ENCODE peak calls at places on chromosome 22, in five cellular contexts. One of them, this sample, is unnamed.

GRCh38 chr22:50315289-50316113 is 8.1 kb upstream of the PLXNB2 start:
- DNase-seq in esophagus squamous epithelium: no peak
- DNase-seq in tibial artery: no peak
- DNase-seq in cardiac fibroblast: no peak
- DNase-seq in fibroblast of mammary gland: no peak
- DNase-seq in this sample: peak

GRCh38 chr22:29061773-29062172 is at the start of gene C22orf31:
- DNase-seq in esophagus squamous epithelium: no peak
- DNase-seq in fibroblast of mammary gland: no peak
- DNase-seq in cardiac fibroblast: no peak
- DNase-seq in tibial artery: no peak
- DNase-seq in this sample: no peak

GRCh38 chr22:36411589-36412258 is 24.0 kb upstream of the MYH9 start:
- DNase-seq in fibroblast of mammary gland: no peak
- DNase-seq in cardiac fibroblast: no peak
- DNase-seq in tibial artery: no peak
- DNase-seq in esophagus squamous epithelium: no peak
- DNase-seq in this sample: no peak

GRCh38 chr22:27405672-27406388 is 395.7 kb downstream of the MN1 start:
- DNase-seq in tibial artery: peak
- DNase-seq in cardiac fibroblast: peak
- DNase-seq in esophagus squamous epithelium: no peak
- DNase-seq in fibroblast of mammary gland: peak
- DNase-seq in this sample: no peak

GRCh38 chr22:49827853-49828598 is at the start of gene BRD1:
- DNase-seq in tibial artery: no peak
- DNase-seq in cardiac fibroblast: peak
- DNase-seq in fibroblast of mammary gland: peak
- DNase-seq in esophagus squamous epithelium: no peak
- DNase-seq in this sample: no peak

GRCh38 chr22:44309647-44310046 is 3.1 kb downstream of the SHISAL1 start:
- DNase-seq in fibroblast of mammary gland: peak
- DNase-seq in esophagus squamous epithelium: no peak
- DNase-seq in cardiac fibroblast: no peak
- DNase-seq in tibial artery: no peak
- DNase-seq in this sample: no peak

GRCh38 chr22:43698403-43698802 is 113.7 kb downstream of the EFCAB6 start:
- DNase-seq in tibial artery: no peak
- DNase-seq in fibroblast of mammary gland: peak
- DNase-seq in esophagus squamous epithelium: no peak
- DNase-seq in cardiac fibroblast: no peak
- DNase-seq in this sample: no peak

GRCh38 chr22:46212195-46212594 is 37.9 kb downstream of the CDPF1 start:
- DNase-seq in cardiac fibroblast: no peak
- DNase-seq in fibroblast of mammary gland: no peak
- DNase-seq in tibial artery: no peak
- DNase-seq in esophagus squamous epithelium: no peak
- DNase-seq in this sample: no peak

GRCh38 chr22:24284747-24285203 is 14.1 kb downstream of the SPECC1L start:
- DNase-seq in cardiac fibroblast: peak
- DNase-seq in esophagus squamous epithelium: no peak
- DNase-seq in tibial artery: no peak
- DNase-seq in fibroblast of mammary gland: peak
- DNase-seq in this sample: no peak

GRCh38 chr22:20198527-20199319 is 47.9 kb upstream of the CCDC188 start:
- DNase-seq in tibial artery: no peak
- DNase-seq in esophagus squamous epithelium: no peak
- DNase-seq in cardiac fibroblast: no peak
- DNase-seq in fibroblast of mammary gland: no peak
- DNase-seq in this sample: no peak

GRCh38 chr22:44182591-44183588 is 2.2 kb downstream of the PARVG start:
- DNase-seq in cardiac fibroblast: no peak
- DNase-seq in fibroblast of mammary gland: no peak
- DNase-seq in tibial artery: peak
- DNase-seq in esophagus squamous epithelium: no peak
- DNase-seq in this sample: no peak

GRCh38 chr22:44363214-44363979 is 50.6 kb upstream of the SHISAL1 start:
- DNase-seq in cardiac fibroblast: peak
- DNase-seq in tibial artery: peak
- DNase-seq in esophagus squamous epithelium: no peak
- DNase-seq in fibroblast of mammary gland: peak
- DNase-seq in this sample: peak

GRCh38 chr22:50018608-50019291 is 6.2 kb upstream of the IL17REL start:
- DNase-seq in cardiac fibroblast: no peak
- DNase-seq in fibroblast of mammary gland: no peak
- DNase-seq in tibial artery: no peak
- DNase-seq in esophagus squamous epithelium: no peak
- DNase-seq in this sample: peak

GRCh38 chr22:39710380-39711117 is 140.0 kb downstream of the CACNA1I start:
- DNase-seq in tibial artery: no peak
- DNase-seq in fibroblast of mammary gland: no peak
- DNase-seq in esophagus squamous epithelium: no peak
- DNase-seq in cardiac fibroblast: no peak
- DNase-seq in this sample: no peak

DNA sequence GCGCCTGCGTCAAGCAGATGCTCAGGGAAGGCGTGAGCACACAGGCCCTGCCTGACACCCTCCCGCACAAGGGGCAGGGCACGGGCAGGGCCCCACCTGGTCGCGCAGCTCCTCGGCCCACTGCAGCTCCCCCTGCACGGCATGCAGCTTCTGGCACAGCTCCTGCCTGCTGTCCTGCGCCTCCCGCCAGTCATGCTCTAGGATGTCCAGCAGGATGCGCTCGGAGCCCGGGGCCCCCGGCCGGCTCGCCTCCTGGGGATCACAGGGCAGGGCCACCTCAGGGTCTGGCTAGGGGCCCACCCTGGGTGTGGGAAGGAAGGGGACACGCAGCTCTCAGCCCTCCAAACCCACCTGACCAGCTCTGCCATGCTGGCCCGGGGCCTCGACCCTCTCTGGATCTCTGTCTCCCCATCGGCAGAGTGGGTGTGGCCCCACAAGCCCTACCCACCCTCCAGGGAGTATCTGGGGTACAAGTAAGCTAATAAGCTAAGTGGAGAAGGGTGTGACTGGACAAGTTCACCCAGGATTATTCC is 10.7 kb downstream of the CARD10 start:
- DNase-seq in cardiac fibroblast: no peak
- DNase-seq in esophagus squamous epithelium: no peak
- DNase-seq in fibroblast of mammary gland: no peak
- DNase-seq in tibial artery: no peak
- DNase-seq in this sample: no peak
- TF ChIP-seq CTCF in cardiac fibroblast: no peak
- TF ChIP-seq CTCF in esophagus squamous epithelium: no peak
- TF ChIP-seq CTCF in fibroblast of mammary gland: no peak
- TF ChIP-seq CTCF in tibial artery: no peak
- TF ChIP-seq CTCF in this sample: no peak

DNA sequence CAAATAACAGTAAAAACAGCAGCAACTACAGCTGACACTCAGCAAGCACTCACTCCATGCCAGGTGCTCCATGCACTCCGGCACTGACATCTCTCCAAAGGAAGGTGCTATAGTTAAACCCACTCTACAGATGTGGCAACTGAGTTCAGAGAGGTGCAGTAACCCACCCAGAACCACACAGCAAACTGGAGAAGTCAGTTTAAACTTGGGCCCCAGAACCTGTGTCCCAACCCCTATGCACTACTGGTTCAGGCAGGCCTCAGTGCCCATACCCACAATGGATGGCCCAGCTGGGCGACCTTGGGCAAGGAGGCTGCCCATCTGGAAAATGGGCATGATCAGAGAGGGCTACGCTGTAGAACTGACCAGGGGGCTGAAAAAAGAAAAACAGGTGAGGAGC is 26.4 kb upstream of the TCF20 start:
- DNase-seq in esophagus squamous epithelium: no peak
- DNase-seq in tibial artery: no peak
- DNase-seq in cardiac fibroblast: no peak
- DNase-seq in fibroblast of mammary gland: no peak
- DNase-seq in this sample: no peak
- TF ChIP-seq CTCF in esophagus squamous epithelium: no peak
- TF ChIP-seq CTCF in tibial artery: no peak
- TF ChIP-seq CTCF in cardiac fibroblast: no peak
- TF ChIP-seq CTCF in fibroblast of mammary gland: no peak
- TF ChIP-seq CTCF in this sample: no peak

GRCh38 chr22:37634505-37635002 is 4.9 kb upstream of the SH3BP1 start:
- DNase-seq in fibroblast of mammary gland: no peak
- DNase-seq in esophagus squamous epithelium: no peak
- DNase-seq in cardiac fibroblast: no peak
- DNase-seq in tibial artery: no peak
- DNase-seq in this sample: no peak

GRCh38 chr22:37635157-37635556 is 4.3 kb upstream of the SH3BP1 start:
- DNase-seq in cardiac fibroblast: no peak
- DNase-seq in esophagus squamous epithelium: no peak
- DNase-seq in tibial artery: no peak
- DNase-seq in fibroblast of mammary gland: no peak
- DNase-seq in this sample: no peak

GRCh38 chr22:37636949-37637273 is 2.6 kb upstream of the SH3BP1 start:
- DNase-seq in esophagus squamous epithelium: no peak
- DNase-seq in fibroblast of mammary gland: no peak
- DNase-seq in tibial artery: no peak
- DNase-seq in cardiac fibroblast: no peak
- DNase-seq in this sample: no peak

GRCh38 chr22:37638351-37639069 is 959 bp upstream of the SH3BP1 start:
- DNase-seq in fibroblast of mammary gland: no peak
- DNase-seq in cardiac fibroblast: no peak
- DNase-seq in esophagus squamous epithelium: no peak
- DNase-seq in tibial artery: no peak
- DNase-seq in this sample: no peak

DNA sequence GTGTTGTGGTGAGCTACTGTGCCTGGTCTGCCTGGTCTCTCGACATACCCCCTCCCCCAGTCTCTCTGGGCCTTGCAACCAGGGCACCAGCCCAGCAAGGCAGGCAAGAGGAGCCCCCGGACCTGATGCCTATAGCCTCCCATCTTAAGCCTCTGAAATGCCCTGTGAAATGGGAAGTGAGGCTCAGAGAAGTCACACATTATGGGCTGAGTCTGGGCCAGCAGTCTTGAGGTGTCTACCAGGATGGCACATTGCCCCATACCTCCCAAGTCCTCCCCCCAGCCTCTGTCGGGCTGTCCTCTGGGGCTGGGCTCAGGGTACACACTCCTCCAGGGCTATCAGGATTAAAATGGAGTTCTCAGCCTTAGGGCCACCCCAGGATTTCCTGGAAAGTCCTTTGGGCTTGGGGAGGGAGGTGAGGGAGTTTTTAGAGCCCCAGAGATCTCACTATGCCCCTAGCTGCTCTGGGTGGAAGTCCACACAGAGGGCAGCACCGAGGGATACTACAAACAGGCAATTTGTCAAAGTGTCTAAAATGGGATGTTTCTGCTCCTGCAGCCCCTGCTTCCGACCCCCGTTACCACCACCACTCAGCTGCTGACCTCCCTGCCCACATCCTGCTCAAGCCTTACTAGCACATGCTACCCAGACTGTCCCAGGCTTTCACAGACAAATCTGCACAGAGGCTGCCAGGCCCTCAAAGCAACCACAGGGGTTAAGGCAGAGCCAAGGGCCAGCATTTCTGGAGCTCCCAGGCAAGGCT is 3.1 kb upstream of the SH3BP1 start:
- DNase-seq in fibroblast of mammary gland: peak
- DNase-seq in cardiac fibroblast: peak
- DNase-seq in esophagus squamous epithelium: no peak
- DNase-seq in tibial artery: no peak
- DNase-seq in this sample: no peak
- TF ChIP-seq CTCF in fibroblast of mammary gland: peak
- TF ChIP-seq CTCF in cardiac fibroblast: peak
- TF ChIP-seq CTCF in esophagus squamous epithelium: no peak
- TF ChIP-seq CTCF in tibial artery: no peak
- TF ChIP-seq CTCF in this sample: peak

DNA sequence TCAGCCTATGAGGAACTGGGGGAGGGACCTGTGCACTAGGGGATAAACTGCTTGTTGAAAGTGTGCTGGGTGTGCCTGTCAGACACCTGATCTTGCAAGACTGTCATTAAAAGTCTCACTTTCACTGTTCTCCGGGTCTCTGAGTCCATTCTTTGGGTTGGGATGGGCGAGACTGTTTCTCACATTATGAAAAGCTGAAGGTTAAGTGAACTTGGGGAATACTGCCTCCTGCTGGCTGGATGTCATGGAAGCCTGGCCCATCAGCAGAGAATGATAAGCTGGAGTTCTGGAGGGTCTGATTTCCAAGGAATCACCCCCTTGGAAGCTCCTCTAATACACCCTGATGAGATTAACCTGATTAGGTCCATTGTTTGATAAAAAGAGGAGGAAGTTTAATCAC is 9.0 kb upstream of the VPREB1 start:
- DNase-seq in fibroblast of mammary gland: peak
- DNase-seq in tibial artery: no peak
- DNase-seq in cardiac fibroblast: peak
- DNase-seq in esophagus squamous epithelium: no peak
- DNase-seq in this sample: no peak
- TF ChIP-seq CTCF in fibroblast of mammary gland: peak
- TF ChIP-seq CTCF in tibial artery: no peak
- TF ChIP-seq CTCF in cardiac fibroblast: peak
- TF ChIP-seq CTCF in esophagus squamous epithelium: peak
- TF ChIP-seq CTCF in this sample: peak

DNA sequence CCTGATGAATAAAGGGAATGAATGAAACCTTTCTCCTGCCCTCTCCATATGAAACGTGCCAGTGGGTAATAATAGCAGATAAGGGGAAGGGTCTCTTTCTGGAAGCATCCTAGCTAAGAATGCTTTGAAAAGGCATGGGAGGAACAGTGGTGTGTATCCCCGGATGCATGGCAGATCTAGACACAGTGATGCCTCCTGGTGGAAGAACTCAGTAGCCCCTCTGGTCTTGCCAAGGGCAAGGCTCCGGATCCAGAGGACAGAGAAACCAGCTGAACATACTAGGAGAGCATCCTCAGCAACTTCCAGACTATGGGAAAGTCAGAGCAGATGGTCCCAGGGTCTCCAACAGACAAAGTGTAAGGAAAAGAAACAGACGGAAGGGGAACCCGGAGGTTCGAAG is 6.4 kb downstream of the BAIAP2L2 start:
- DNase-seq in fibroblast of mammary gland: peak
- DNase-seq in tibial artery: no peak
- DNase-seq in cardiac fibroblast: peak
- DNase-seq in esophagus squamous epithelium: no peak
- DNase-seq in this sample: no peak
- TF ChIP-seq CTCF in fibroblast of mammary gland: peak
- TF ChIP-seq CTCF in tibial artery: peak
- TF ChIP-seq CTCF in cardiac fibroblast: peak
- TF ChIP-seq CTCF in esophagus squamous epithelium: no peak
- TF ChIP-seq CTCF in this sample: peak